ENCODE peak calls at places on chromosomes 2 and 18, in six cellular contexts. K is fibroblast of mammary gland, C is Panc1, S is neuronal stem cell, R is fibroblast of the aortic adventitia, B is cardiac fibroblast. E is an unnamed sample.

GRCh38 chr2:216350214-216350789 is 22.0 kb downstream of the MARCHF4 start:
- DNase-seq in K (peak), S (no peak), C (no peak), R (peak), B (peak), E (no peak)

GRCh38 chr2:231662811-231663457 is 45.4 kb upstream of the PTMA start:
- DNase-seq in B (no peak), C (no peak), R (no peak), K (no peak), S (no peak), E (peak)

GRCh38 chr2:69382547-69382946 is 4.5 kb downstream of the GFPT1 start:
- DNase-seq in B (no peak), C (no peak), S (no peak), K (no peak), R (no peak), E (no peak)

GRCh38 chr2:129712586-129712985 is 266.9 kb upstream of the RAB6C start:
- DNase-seq in C (no peak), R (no peak), K (no peak), S (no peak), B (no peak), E (no peak)

GRCh38 chr18:73842795-73843394 is 304.7 kb downstream of the FBXO15 start:
- DNase-seq in C (peak), S (peak), R (peak), K (peak), B (peak), E (peak)

GRCh38 chr18:79395308-79395640 is 456 bp upstream of the NFATC1 start:
- DNase-seq in K (no peak), B (no peak), S (no peak), C (no peak), R (no peak), E (peak)

GRCh38 chr2:188039307-188039706 is 252.4 kb upstream of the GULP1 start:
- DNase-seq in K (no peak), R (no peak), S (no peak), C (no peak), B (no peak), E (no peak)

GRCh38 chr18:35289293-35290069 is 548 bp downstream of the ZSCAN30 start:
- DNase-seq in C (no peak), B (peak), K (peak), R (peak), S (no peak), E (peak)

GRCh38 chr18:37701967-37702366 is 136.4 kb upstream of the CELF4 start:
- DNase-seq in B (no peak), C (no peak), K (no peak), R (no peak), S (no peak), E (no peak)

GRCh38 chr2:175366814-175367213 is 185.3 kb upstream of the ATP5MC3 start:
- DNase-seq in R (peak), S (peak), B (peak), C (no peak), K (peak), E (peak)

GRCh38 chr2:62725712-62726055 is 20.2 kb downstream of the EHBP1 start:
- DNase-seq in K (no peak), R (no peak), B (no peak), C (no peak), S (no peak), E (no peak)

GRCh38 chr18:28019425-28020108 is 157.4 kb downstream of the CDH2 start:
- DNase-seq in S (no peak), R (peak), B (no peak), C (no peak), K (no peak), E (no peak)

GRCh38 chr2:86185517-86186212 is 9.6 kb downstream of the IMMT start:
- DNase-seq in B (no peak), R (no peak), K (no peak), C (no peak), S (no peak), E (no peak)

GRCh38 chr2:223500690-223501089 is 101.5 kb downstream of the SCG2 start:
- DNase-seq in B (no peak), S (no peak), K (no peak), C (no peak), R (no peak), E (no peak)

GRCh38 chr2:167551411-167551810 is 663.1 kb downstream of the XIRP2 start:
- DNase-seq in S (no peak), C (no peak), K (no peak), B (no peak), R (no peak), E (no peak)

GRCh38 chr2:119674711-119675500 is 4.1 kb upstream of the TMEM177 start:
- DNase-seq in C (no peak), S (no peak), B (no peak), R (no peak), K (no peak), E (peak)

GRCh38 chr2:57693177-57693576 is 353.4 kb upstream of the VRK2 start:
- DNase-seq in K (no peak), S (no peak), B (no peak), R (no peak), C (no peak), E (no peak)

GRCh38 chr2:637804-638203 is 39.4 kb downstream of the TMEM18 start:
- DNase-seq in R (no peak), B (no peak), K (no peak), S (no peak), C (no peak), E (no peak)

GRCh38 chr2:227774011-227774624 is 28.4 kb downstream of the SCYGR8 start:
- DNase-seq in S (no peak), R (no peak), B (no peak), C (no peak), K (no peak), E (peak)

GRCh38 chr2:216653931-216654365 is 20.7 kb downstream of the IGFBP2 start:
- DNase-seq in K (peak), B (no peak), R (peak), S (no peak), C (no peak), E (no peak)

GRCh38 chr2:189128961-189129360 is 50.6 kb downstream of the COL5A2 start:
- DNase-seq in R (peak), K (peak), S (no peak), C (no peak), B (peak), E (no peak)

GRCh38 chr2:127103243-127104165 is 3.5 kb downstream of the BIN1 start:
- DNase-seq in K (no peak), S (no peak), C (no peak), R (no peak), B (no peak), E (peak)

GRCh38 chr2:37655442-37655841 is 16.0 kb downstream of the CDC42EP3 start:
- DNase-seq in C (no peak), S (no peak), K (no peak), B (no peak), R (no peak), E (no peak)

GRCh38 chr2:216539791-216540241 is 41.2 kb downstream of the RPL37A start:
- DNase-seq in S (no peak), C (no peak), K (no peak), R (no peak), B (no peak), E (no peak)

GRCh38 chr2:74836675-74837401 is 2.9 kb downstream of the HK2 start:
- DNase-seq in S (no peak), C (no peak), K (no peak), B (no peak), R (no peak), E (peak)
- H3K4me3 ChIP-seq in S (no peak), C (no peak), K (no peak), B (no peak), R (peak), E (no peak)

GRCh38 chr18:43141208-43141607 is 25.7 kb upstream of the RIT2 start:
- DNase-seq in C (no peak), B (no peak), S (no peak), R (no peak), K (no peak), E (no peak)

GRCh38 chr18:43134876-43135275 is 19.4 kb upstream of the RIT2 start:
- DNase-seq in C (no peak), R (no peak), S (no peak), B (no peak), K (no peak), E (no peak)

GRCh38 chr18:43139288-43139946 is 23.9 kb upstream of the RIT2 start:
- DNase-seq in C (no peak), R (no peak), S (no peak), B (no peak), K (no peak), E (no peak)
- H3K4me3 ChIP-seq in C (no peak), R (no peak), S (no peak), B (no peak), K (no peak), E (no peak)

GRCh38 chr2:8583400-8584173 is 98.3 kb upstream of the ID2 start:
- DNase-seq in S (peak), C (no peak), B (no peak), R (peak), K (peak), E (peak)
- H3K4me3 ChIP-seq in S (no peak), C (peak), B (no peak), R (no peak), K (no peak), E (peak)

GRCh38 chr2:131036269-131036668 is 57.0 kb downstream of the FAM168B start:
- DNase-seq in C (no peak), R (no peak), K (no peak), B (no peak), S (no peak), E (peak)

GRCh38 chr2:131035112-131035825 is 58.0 kb downstream of the FAM168B start:
- DNase-seq in C (no peak), B (no peak), R (no peak), K (no peak), S (no peak), E (peak)

GRCh38 chr2:131033786-131034121 is 59.5 kb downstream of the FAM168B start:
- DNase-seq in K (no peak), C (no peak), S (no peak), B (no peak), R (no peak), E (no peak)

GRCh38 chr2:131035826-131036231 is 57.4 kb downstream of the FAM168B start:
- DNase-seq in B (no peak), K (no peak), C (no peak), S (no peak), R (no peak), E (peak)

DNA sequence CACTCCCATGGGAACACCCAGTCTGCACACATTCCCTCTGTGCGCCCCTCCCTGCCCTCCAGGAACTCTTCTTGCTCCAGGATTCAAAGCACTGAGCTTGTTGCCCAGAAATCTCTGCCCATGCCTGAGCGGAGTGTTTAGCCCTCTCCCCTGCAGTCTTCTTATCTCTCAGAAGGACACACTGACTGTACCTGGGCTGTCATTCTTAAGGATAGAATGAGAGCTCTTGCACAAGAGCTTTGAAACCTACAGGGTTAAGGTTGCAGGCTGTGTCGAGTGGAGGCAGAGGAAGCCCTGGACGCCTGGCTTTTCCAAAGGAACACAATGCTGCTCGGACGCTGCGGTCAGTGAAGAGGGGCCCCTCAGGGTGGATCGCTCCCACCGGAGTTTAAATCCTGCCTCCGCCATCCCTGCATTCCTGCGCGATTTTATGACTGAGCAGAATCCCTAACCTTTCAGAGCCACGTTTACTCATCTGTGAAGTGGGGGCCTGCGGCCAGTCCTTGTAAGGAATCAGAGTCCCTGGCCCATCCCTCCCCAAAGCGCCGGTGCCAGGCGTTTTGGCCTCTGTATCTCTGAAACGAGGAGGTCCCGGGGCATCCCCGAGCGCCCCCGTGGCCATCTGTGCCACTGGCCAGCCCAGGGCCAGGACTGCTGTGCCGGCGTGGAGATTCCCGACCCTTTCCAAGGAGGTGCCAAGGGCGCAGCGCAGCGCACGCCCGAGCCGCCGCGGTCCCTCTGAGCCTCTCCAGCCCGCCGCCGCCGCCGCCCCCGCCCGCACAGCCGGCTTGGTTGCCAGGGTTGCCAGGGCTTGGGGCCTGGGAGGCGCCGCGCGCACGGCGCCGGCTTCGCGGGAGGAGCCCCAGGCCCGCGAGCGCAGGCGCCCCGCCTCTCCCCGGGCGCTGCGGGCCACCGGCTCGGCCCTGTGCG is 58.9 kb downstream of the FAM168B start:
- DNase-seq in R (peak), B (peak), K (no peak), S (peak), C (no peak), E (peak)
- H3K4me3 ChIP-seq in R (peak), B (no peak), K (no peak), S (peak), C (peak), E (peak)

GRCh38 chr2:218010838-218011616 is 8.2 kb upstream of the TNS1 start:
- DNase-seq in K (no peak), C (no peak), S (no peak), B (no peak), R (no peak), E (peak)

GRCh38 chr2:218009191-218010114 is 6.7 kb upstream of the TNS1 start:
- DNase-seq in S (no peak), C (no peak), B (no peak), R (no peak), K (no peak), E (peak)

GRCh38 chr2:218008060-218009040 is 5.6 kb upstream of the TNS1 start:
- DNase-seq in B (peak), K (peak), C (no peak), R (peak), S (no peak), E (no peak)

GRCh38 chr2:218011641-218012040 is 8.8 kb upstream of the TNS1 start:
- DNase-seq in K (no peak), R (no peak), C (no peak), S (no peak), B (no peak), E (peak)

GRCh38 chr2:218010116-218010837 is 7.5 kb upstream of the TNS1 start:
- DNase-seq in S (peak), C (no peak), R (no peak), B (peak), K (peak), E (peak)
- H3K4me3 ChIP-seq in S (peak), C (peak), R (peak), B (peak), K (peak), E (peak)

GRCh38 chr2:70861774-70862644 is 26.4 kb upstream of the CD207 start:
- DNase-seq in S (peak), B (peak), R (peak), C (peak), K (peak), E (peak)
- H3K4me3 ChIP-seq in S (no peak), B (no peak), R (no peak), C (no peak), K (no peak), E (no peak)

GRCh38 chr2:144453039-144453336 is 66.9 kb downstream of the ZEB2 start:
- DNase-seq in K (no peak), S (no peak), R (peak), C (no peak), B (peak), E (no peak)

GRCh38 chr2:144454466-144455287 is 65.2 kb downstream of the ZEB2 start:
- DNase-seq in S (no peak), C (no peak), R (peak), B (no peak), K (peak), E (no peak)

GRCh38 chr2:144453486-144454158 is 66.3 kb downstream of the ZEB2 start:
- DNase-seq in B (peak), K (peak), C (no peak), S (no peak), R (peak), E (no peak)

GRCh38 chr2:144451443-144451842 is 68.5 kb downstream of the ZEB2 start:
- DNase-seq in C (no peak), S (no peak), K (no peak), B (no peak), R (no peak), E (no peak)

GRCh38 chr2:144452169-144453038 is 67.5 kb downstream of the ZEB2 start:
- DNase-seq in B (peak), S (peak), C (no peak), K (no peak), R (peak), E (no peak)
- H3K4me3 ChIP-seq in B (peak), S (no peak), C (no peak), K (no peak), R (peak), E (no peak)

GRCh38 chr18:76621782-76622495 is 126.9 kb upstream of the ZNF516 start:
- DNase-seq in B (peak), R (peak), K (peak), C (no peak), S (no peak), E (no peak)
- H3K4me3 ChIP-seq in B (no peak), R (peak), K (peak), C (no peak), S (no peak), E (no peak)

GRCh38 chr2:23320058-23320457 is 64.9 kb upstream of the KLHL29 start:
- DNase-seq in S (no peak), R (no peak), K (no peak), C (no peak), B (no peak), E (no peak)
- H3K4me3 ChIP-seq in S (no peak), R (no peak), K (no peak), C (no peak), B (no peak), E (no peak)

GRCh38 chr2:101329026-101329425 is 20.5 kb upstream of the RNF149 start:
- DNase-seq in B (no peak), S (no peak), R (no peak), K (no peak), C (no peak), E (no peak)

GRCh38 chr2:101331202-101331601 is 22.7 kb upstream of the RNF149 start:
- DNase-seq in S (no peak), C (no peak), R (no peak), K (no peak), B (no peak), E (no peak)

GRCh38 chr2:101327863-101328394 is 19.4 kb upstream of the RNF149 start:
- DNase-seq in R (no peak), C (no peak), S (no peak), K (no peak), B (no peak), E (no peak)

GRCh38 chr2:101330253-101330921 is 21.9 kb upstream of the RNF149 start:
- DNase-seq in C (no peak), B (peak), S (no peak), R (no peak), K (no peak), E (peak)

GRCh38 chr2:101328474-101329007 is 20.0 kb upstream of the RNF149 start:
- DNase-seq in R (no peak), S (no peak), B (peak), K (peak), C (no peak), E (no peak)
- H3K4me3 ChIP-seq in R (no peak), S (no peak), B (no peak), K (no peak), C (no peak), E (no peak)